ENCODE peak calls at places on chromosomes 13 and 19, in four cellular contexts. One of them, this sample, is unnamed.

GRCh38 chr19:9498183-9498902 is at the start of gene ZNF560:
- DNase-seq in transverse colon: no peak
- DNase-seq in tibial artery: no peak
- DNase-seq in activated CD8-positive, alpha-beta T cell treated with anti-CD3 and anti-CD28 coated beads for 36 hours: peak; percentile 54
- DNase-seq in this sample: no peak

GRCh38 chr13:102380012-102380411 is 21.8 kb downstream of the FGF14 start:
- DNase-seq in tibial artery: no peak
- DNase-seq in activated CD8-positive, alpha-beta T cell treated with anti-CD3 and anti-CD28 coated beads for 36 hours: no peak
- DNase-seq in transverse colon: no peak
- DNase-seq in this sample: no peak

GRCh38 chr13:24997367-24997967 is 98.5 kb upstream of the PABPC3 start:
- DNase-seq in tibial artery: no peak
- DNase-seq in transverse colon: no peak
- DNase-seq in activated CD8-positive, alpha-beta T cell treated with anti-CD3 and anti-CD28 coated beads for 36 hours: peak; percentile 28
- DNase-seq in this sample: peak; percentile 30

GRCh38 chr19:17489392-17490030 is 19.2 kb downstream of the SLC27A1 start:
- DNase-seq in transverse colon: no peak
- DNase-seq in tibial artery: no peak
- DNase-seq in activated CD8-positive, alpha-beta T cell treated with anti-CD3 and anti-CD28 coated beads for 36 hours: no peak
- DNase-seq in this sample: no peak

GRCh38 chr19:42428676-42429075 is 1.5 kb upstream of the LIPE start:
- DNase-seq in tibial artery: no peak
- DNase-seq in transverse colon: no peak
- DNase-seq in activated CD8-positive, alpha-beta T cell treated with anti-CD3 and anti-CD28 coated beads for 36 hours: no peak
- DNase-seq in this sample: no peak

GRCh38 chr19:6717441-6717971 is 2.9 kb downstream of the C3 start:
- DNase-seq in transverse colon: no peak
- DNase-seq in tibial artery: no peak
- DNase-seq in activated CD8-positive, alpha-beta T cell treated with anti-CD3 and anti-CD28 coated beads for 36 hours: no peak
- DNase-seq in this sample: no peak

GRCh38 chr13:37869756-37870488 is at the start of gene TRPC4:
- DNase-seq in tibial artery: peak; percentile 30
- DNase-seq in transverse colon: peak; percentile 20
- DNase-seq in activated CD8-positive, alpha-beta T cell treated with anti-CD3 and anti-CD28 coated beads for 36 hours: no peak
- DNase-seq in this sample: peak; percentile 10

GRCh38 chr13:31011193-31011860 is 78.9 kb downstream of the TEX26 start:
- DNase-seq in transverse colon: no peak
- DNase-seq in activated CD8-positive, alpha-beta T cell treated with anti-CD3 and anti-CD28 coated beads for 36 hours: no peak
- DNase-seq in tibial artery: no peak
- DNase-seq in this sample: no peak

GRCh38 chr13:105960326-105960725 is 575.1 kb downstream of the EFNB2 start:
- DNase-seq in activated CD8-positive, alpha-beta T cell treated with anti-CD3 and anti-CD28 coated beads for 36 hours: no peak
- DNase-seq in tibial artery: no peak
- DNase-seq in transverse colon: no peak
- DNase-seq in this sample: no peak

GRCh38 chr19:39401549-39402416 is 4.9 kb upstream of the ZFP36 start:
- DNase-seq in transverse colon: peak; percentile 90
- DNase-seq in activated CD8-positive, alpha-beta T cell treated with anti-CD3 and anti-CD28 coated beads for 36 hours: peak; percentile 95
- DNase-seq in tibial artery: peak; percentile 64
- DNase-seq in this sample: peak; percentile 67

GRCh38 chr13:59643906-59644626 is 519.7 kb downstream of the DIAPH3 start:
- DNase-seq in tibial artery: no peak
- DNase-seq in activated CD8-positive, alpha-beta T cell treated with anti-CD3 and anti-CD28 coated beads for 36 hours: no peak
- DNase-seq in transverse colon: no peak
- DNase-seq in this sample: no peak

GRCh38 chr13:97780486-97780885 is 173.0 kb upstream of the IPO5 start:
- DNase-seq in tibial artery: no peak
- DNase-seq in transverse colon: no peak
- DNase-seq in activated CD8-positive, alpha-beta T cell treated with anti-CD3 and anti-CD28 coated beads for 36 hours: no peak
- DNase-seq in this sample: no peak

GRCh38 chr13:32537580-32538233 is 888 bp downstream of the N4BP2L2 start:
- DNase-seq in tibial artery: peak; percentile 23
- DNase-seq in activated CD8-positive, alpha-beta T cell treated with anti-CD3 and anti-CD28 coated beads for 36 hours: peak; percentile 64
- DNase-seq in transverse colon: peak; percentile 38
- DNase-seq in this sample: no peak

GRCh38 chr13:105196052-105196451 is 1339.4 kb downstream of the EFNB2 start:
- DNase-seq in transverse colon: no peak
- DNase-seq in tibial artery: no peak
- DNase-seq in activated CD8-positive, alpha-beta T cell treated with anti-CD3 and anti-CD28 coated beads for 36 hours: no peak
- DNase-seq in this sample: no peak

GRCh38 chr19:43470288-43470687 is 4.9 kb upstream of the LYPD3 start:
- DNase-seq in transverse colon: no peak
- DNase-seq in activated CD8-positive, alpha-beta T cell treated with anti-CD3 and anti-CD28 coated beads for 36 hours: peak; percentile 78
- DNase-seq in tibial artery: no peak
- DNase-seq in this sample: no peak

GRCh38 chr19:3483226-3483628 is at the start of gene SMIM44:
- DNase-seq in transverse colon: peak; percentile 53
- DNase-seq in tibial artery: no peak
- DNase-seq in activated CD8-positive, alpha-beta T cell treated with anti-CD3 and anti-CD28 coated beads for 36 hours: no peak
- DNase-seq in this sample: no peak

GRCh38 chr13:35712907-35713685 is 236.6 kb upstream of the MAB21L1 start:
- DNase-seq in activated CD8-positive, alpha-beta T cell treated with anti-CD3 and anti-CD28 coated beads for 36 hours: no peak
- DNase-seq in transverse colon: no peak
- DNase-seq in tibial artery: no peak
- DNase-seq in this sample: no peak

GRCh38 chr13:43537124-43537523 is 249.6 kb downstream of the ENOX1 start:
- DNase-seq in activated CD8-positive, alpha-beta T cell treated with anti-CD3 and anti-CD28 coated beads for 36 hours: no peak
- DNase-seq in transverse colon: no peak
- DNase-seq in tibial artery: no peak
- DNase-seq in this sample: no peak

GRCh38 chr13:53953205-53953604 is 924.6 kb downstream of the OLFM4 start:
- DNase-seq in activated CD8-positive, alpha-beta T cell treated with anti-CD3 and anti-CD28 coated beads for 36 hours: no peak
- DNase-seq in tibial artery: no peak
- DNase-seq in transverse colon: no peak
- DNase-seq in this sample: no peak

GRCh38 chr13:45055198-45055901 is 65.0 kb upstream of the GTF2F2 start:
- DNase-seq in transverse colon: peak; percentile 29
- DNase-seq in tibial artery: no peak
- DNase-seq in activated CD8-positive, alpha-beta T cell treated with anti-CD3 and anti-CD28 coated beads for 36 hours: peak; percentile 89
- DNase-seq in this sample: peak; percentile 61

GRCh38 chr13:102724923-102725322 is 30.1 kb upstream of the METTL21C start:
- DNase-seq in transverse colon: no peak
- DNase-seq in activated CD8-positive, alpha-beta T cell treated with anti-CD3 and anti-CD28 coated beads for 36 hours: no peak
- DNase-seq in tibial artery: no peak
- DNase-seq in this sample: no peak

GRCh38 chr19:57559008-57559403 is 657 bp downstream of the ZNF550 start:
- DNase-seq in transverse colon: peak; percentile 10
- DNase-seq in tibial artery: no peak
- DNase-seq in activated CD8-positive, alpha-beta T cell treated with anti-CD3 and anti-CD28 coated beads for 36 hours: peak; percentile 36
- DNase-seq in this sample: peak; percentile 39

GRCh38 chr19:53537126-53537522 is 821 bp upstream of the ZNF331 start:
- DNase-seq in tibial artery: no peak
- DNase-seq in transverse colon: no peak
- DNase-seq in activated CD8-positive, alpha-beta T cell treated with anti-CD3 and anti-CD28 coated beads for 36 hours: no peak
- DNase-seq in this sample: no peak

GRCh38 chr13:39051157-39051556 is 12.9 kb downstream of the NHLRC3 start:
- DNase-seq in activated CD8-positive, alpha-beta T cell treated with anti-CD3 and anti-CD28 coated beads for 36 hours: no peak
- DNase-seq in transverse colon: no peak
- DNase-seq in tibial artery: no peak
- DNase-seq in this sample: peak; percentile 23

GRCh38 chr13:38821753-38822551 is 135.1 kb downstream of the FREM2 start:
- DNase-seq in transverse colon: no peak
- DNase-seq in activated CD8-positive, alpha-beta T cell treated with anti-CD3 and anti-CD28 coated beads for 36 hours: no peak
- DNase-seq in tibial artery: no peak
- DNase-seq in this sample: no peak

GRCh38 chr19:16888629-16889371 is at the start of gene F2RL3:
- DNase-seq in transverse colon: peak; percentile 70
- DNase-seq in tibial artery: peak; percentile 33
- DNase-seq in activated CD8-positive, alpha-beta T cell treated with anti-CD3 and anti-CD28 coated beads for 36 hours: peak; percentile 28
- DNase-seq in this sample: peak; percentile 69

GRCh38 chr19:51784922-51785690 is 9.9 kb upstream of the FPR3 start:
- DNase-seq in tibial artery: peak; percentile 84
- DNase-seq in transverse colon: peak; percentile 50
- DNase-seq in activated CD8-positive, alpha-beta T cell treated with anti-CD3 and anti-CD28 coated beads for 36 hours: peak; percentile 85
- DNase-seq in this sample: peak; percentile 16

GRCh38 chr19:47839913-47840312 is 18.2 kb downstream of the CRX start:
- DNase-seq in tibial artery: no peak
- DNase-seq in transverse colon: no peak
- DNase-seq in activated CD8-positive, alpha-beta T cell treated with anti-CD3 and anti-CD28 coated beads for 36 hours: no peak
- DNase-seq in this sample: no peak

GRCh38 chr19:51158474-51159129 is 16.5 kb downstream of the SIGLEC7 start:
- DNase-seq in activated CD8-positive, alpha-beta T cell treated with anti-CD3 and anti-CD28 coated beads for 36 hours: peak; percentile 89
- DNase-seq in tibial artery: peak; percentile 42
- DNase-seq in transverse colon: peak; percentile 56
- DNase-seq in this sample: peak; percentile 61

GRCh38 chr13:28370448-28370847 is 124.5 kb downstream of the FLT1 start:
- DNase-seq in transverse colon: no peak
- DNase-seq in activated CD8-positive, alpha-beta T cell treated with anti-CD3 and anti-CD28 coated beads for 36 hours: no peak
- DNase-seq in tibial artery: no peak
- DNase-seq in this sample: no peak

GRCh38 chr13:109610517-109610916 is 175.9 kb downstream of the IRS2 start:
- DNase-seq in transverse colon: peak; percentile 55
- DNase-seq in activated CD8-positive, alpha-beta T cell treated with anti-CD3 and anti-CD28 coated beads for 36 hours: peak; percentile 51
- DNase-seq in tibial artery: peak; percentile 36
- DNase-seq in this sample: peak; percentile 8

GRCh38 chr19:32555786-32556185 is 25.2 kb upstream of the PDCD5 start:
- DNase-seq in tibial artery: no peak
- DNase-seq in transverse colon: no peak
- DNase-seq in activated CD8-positive, alpha-beta T cell treated with anti-CD3 and anti-CD28 coated beads for 36 hours: no peak
- DNase-seq in this sample: no peak

GRCh38 chr19:5335593-5335992 is 5.0 kb downstream of the PTPRS start:
- DNase-seq in tibial artery: no peak
- DNase-seq in activated CD8-positive, alpha-beta T cell treated with anti-CD3 and anti-CD28 coated beads for 36 hours: no peak
- DNase-seq in transverse colon: no peak
- DNase-seq in this sample: no peak
- TF ChIP-seq CTCF in tibial artery: no peak
- TF ChIP-seq CTCF in activated CD8-positive, alpha-beta T cell treated with anti-CD3 and anti-CD28 coated beads for 36 hours: no peak
- TF ChIP-seq CTCF in transverse colon: no peak
- TF ChIP-seq CTCF in this sample: no peak

DNA sequence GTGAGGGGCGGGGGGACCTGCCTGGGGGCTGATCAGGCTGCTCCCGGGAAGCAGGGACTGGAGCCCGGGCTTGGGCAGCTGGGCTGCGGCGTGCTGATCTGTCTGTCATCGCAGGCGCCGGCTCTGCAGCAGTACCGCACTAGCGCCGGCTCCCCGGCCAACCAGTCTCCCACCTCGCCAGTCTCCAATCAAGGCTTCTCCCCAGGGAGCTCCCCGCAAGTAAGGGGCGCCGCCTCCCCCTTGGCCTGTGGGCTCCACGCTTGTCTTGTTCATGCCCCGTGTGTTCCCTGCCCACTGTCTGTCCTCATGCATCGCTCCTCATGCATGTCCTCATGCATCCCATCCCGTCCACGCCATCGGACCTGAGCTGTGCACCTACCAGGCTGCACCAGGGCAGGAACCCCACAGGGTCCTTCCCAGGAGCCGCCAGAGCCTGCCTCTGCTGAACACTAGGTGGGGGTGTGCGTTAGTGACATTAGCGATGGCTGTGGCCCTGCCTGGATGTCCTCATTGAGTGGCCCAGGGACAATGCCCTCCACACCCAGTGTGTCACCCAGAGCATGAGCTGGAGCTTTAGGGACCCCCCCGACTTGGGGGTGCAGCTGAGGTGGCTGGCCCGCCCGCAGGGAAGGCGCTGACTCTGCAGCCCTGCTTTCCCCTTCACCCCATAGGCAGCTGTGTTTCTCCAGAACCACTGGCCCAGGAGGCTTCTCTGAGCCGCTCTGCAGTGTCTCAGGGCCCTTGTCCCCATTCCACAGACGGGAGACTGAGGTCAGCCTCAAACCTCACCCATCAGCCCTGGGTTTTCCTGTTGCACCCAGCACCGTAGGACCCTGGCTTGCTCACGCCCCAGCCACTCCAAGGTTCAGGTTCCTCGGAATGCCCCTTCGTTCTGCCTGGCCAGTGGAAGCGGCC is 19.5 kb downstream of the COMP start:
- DNase-seq in tibial artery: no peak
- DNase-seq in activated CD8-positive, alpha-beta T cell treated with anti-CD3 and anti-CD28 coated beads for 36 hours: peak; percentile 25
- DNase-seq in transverse colon: no peak
- DNase-seq in this sample: no peak
- TF ChIP-seq CTCF in tibial artery: no peak
- TF ChIP-seq CTCF in activated CD8-positive, alpha-beta T cell treated with anti-CD3 and anti-CD28 coated beads for 36 hours: no peak
- TF ChIP-seq CTCF in transverse colon: no peak
- TF ChIP-seq CTCF in this sample: peak; percentile 25

GRCh38 chr19:49071860-49072547 is 495 bp downstream of the KCNA7 start:
- DNase-seq in tibial artery: no peak
- DNase-seq in transverse colon: no peak
- DNase-seq in activated CD8-positive, alpha-beta T cell treated with anti-CD3 and anti-CD28 coated beads for 36 hours: peak; percentile 31
- DNase-seq in this sample: no peak
- TF ChIP-seq CTCF in tibial artery: no peak
- TF ChIP-seq CTCF in transverse colon: no peak
- TF ChIP-seq CTCF in activated CD8-positive, alpha-beta T cell treated with anti-CD3 and anti-CD28 coated beads for 36 hours: no peak
- TF ChIP-seq CTCF in this sample: no peak

GRCh38 chr19:1057185-1057857 is 9.6 kb upstream of the ARHGAP45 start:
- DNase-seq in transverse colon: no peak
- DNase-seq in tibial artery: no peak
- DNase-seq in activated CD8-positive, alpha-beta T cell treated with anti-CD3 and anti-CD28 coated beads for 36 hours: no peak
- DNase-seq in this sample: no peak
- TF ChIP-seq CTCF in transverse colon: no peak
- TF ChIP-seq CTCF in tibial artery: no peak
- TF ChIP-seq CTCF in activated CD8-positive, alpha-beta T cell treated with anti-CD3 and anti-CD28 coated beads for 36 hours: no peak
- TF ChIP-seq CTCF in this sample: peak; percentile 50

DNA sequence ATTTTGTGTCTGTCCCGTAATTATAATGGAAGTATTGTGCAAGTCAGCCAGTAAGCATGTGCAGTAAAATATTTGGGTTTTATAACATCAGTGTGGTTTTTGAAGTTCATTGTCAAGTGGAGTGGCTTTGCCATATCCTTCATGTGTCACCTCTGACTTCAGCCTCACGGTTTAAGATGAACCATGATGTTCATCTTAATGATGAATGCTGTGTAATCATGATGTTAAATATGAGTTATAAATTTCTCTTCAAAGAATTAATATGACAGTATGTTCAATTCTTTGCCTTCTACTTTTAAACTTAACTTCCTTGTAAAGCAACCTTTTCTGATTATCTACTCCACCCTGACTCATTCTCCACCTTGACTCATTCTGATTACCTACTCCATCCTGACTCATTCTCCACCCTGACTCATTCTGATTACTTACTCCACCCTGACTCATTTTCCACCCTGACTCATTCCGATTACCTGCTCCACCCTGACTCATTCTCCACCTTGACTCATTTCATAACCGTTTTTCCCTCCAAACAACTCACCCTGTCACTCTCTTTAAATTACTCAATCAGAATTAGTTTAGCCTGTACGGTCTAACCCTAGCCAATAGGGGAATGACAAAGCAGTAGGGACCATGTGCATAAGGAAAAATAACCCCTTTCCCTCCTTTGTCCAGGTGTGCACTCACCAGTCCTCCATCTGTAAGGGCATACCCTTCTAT is 50.3 kb upstream of the ANKRD10 start:
- DNase-seq in tibial artery: no peak
- DNase-seq in transverse colon: no peak
- DNase-seq in activated CD8-positive, alpha-beta T cell treated with anti-CD3 and anti-CD28 coated beads for 36 hours: peak; percentile 64
- DNase-seq in this sample: no peak
- TF ChIP-seq CTCF in tibial artery: no peak
- TF ChIP-seq CTCF in transverse colon: no peak
- TF ChIP-seq CTCF in activated CD8-positive, alpha-beta T cell treated with anti-CD3 and anti-CD28 coated beads for 36 hours: no peak
- TF ChIP-seq CTCF in this sample: no peak

DNA sequence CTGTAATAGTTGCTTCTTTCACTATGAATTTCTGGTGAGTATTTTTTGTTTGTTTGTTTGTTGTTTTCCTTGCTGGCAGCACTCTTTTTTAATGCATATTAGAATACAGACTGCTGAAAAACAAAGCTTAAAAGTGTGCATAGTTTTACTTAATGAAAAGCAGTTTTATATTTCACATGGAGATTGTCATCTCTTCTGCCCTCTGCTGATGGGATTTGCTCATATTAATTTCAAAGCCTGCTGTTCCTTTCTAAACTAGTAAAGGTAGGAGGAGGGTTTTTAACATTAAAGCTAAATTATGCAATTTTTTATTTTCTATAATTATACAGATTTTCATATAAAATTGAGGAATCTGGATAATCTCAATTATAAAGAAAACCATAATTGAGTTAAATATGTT is 692.6 kb upstream of the SLITRK1 start:
- DNase-seq in transverse colon: no peak
- DNase-seq in activated CD8-positive, alpha-beta T cell treated with anti-CD3 and anti-CD28 coated beads for 36 hours: no peak
- DNase-seq in tibial artery: no peak
- DNase-seq in this sample: no peak
- TF ChIP-seq CTCF in transverse colon: no peak
- TF ChIP-seq CTCF in activated CD8-positive, alpha-beta T cell treated with anti-CD3 and anti-CD28 coated beads for 36 hours: no peak
- TF ChIP-seq CTCF in tibial artery: no peak
- TF ChIP-seq CTCF in this sample: no peak

This sample was measured in GM10248.